ENCODE peak calls at places on chromosome 16, in eight cellular contexts. S, N, G, M, C, X, B and P are unnamed samples.

GRCh38 chr16:64705443-64705842 is 416.4 kb downstream of the CDH11 start:
- DNase-seq in S (no peak), N (no peak), G (no peak), M (no peak), C (no peak), X (no peak), B (no peak), P (no peak)

GRCh38 chr16:68760671-68761275 is 23.7 kb downstream of the CDH1 start:
- DNase-seq in S (no peak), N (no peak), G (peak; percentile 37), M (no peak), C (peak; percentile 51), X (peak; percentile 51), B (peak; percentile 36), P (peak; percentile 67)

GRCh38 chr16:56341656-56342397 is 83.5 kb downstream of the AMFR start:
- DNase-seq in S (no peak), N (no peak), G (peak; percentile 33), M (no peak), C (no peak), X (no peak), B (no peak), P (no peak)

GRCh38 chr16:54165174-54165911 is 121.2 kb downstream of the IRX3 start:
- DNase-seq in S (no peak), N (no peak), G (no peak), M (no peak), C (no peak), X (no peak), B (no peak), P (no peak)

GRCh38 chr16:84922351-84923135 is 88.8 kb downstream of the ZDHHC7 start:
- DNase-seq in S (peak; percentile 21), N (no peak), G (peak; percentile 65), M (no peak), C (peak; percentile 73), X (peak; percentile 12), B (peak; percentile 12), P (no peak)

GRCh38 chr16:22782299-22782698 is 31.7 kb upstream of the HS3ST2 start:
- DNase-seq in S (no peak), N (no peak), G (no peak), M (no peak), C (no peak), X (no peak), B (no peak), P (no peak)

GRCh38 chr16:77212736-77213541 is 13.7 kb downstream of the SYCE1L start:
- DNase-seq in S (no peak), N (peak; percentile 58), G (peak; percentile 79), M (peak; percentile 62), C (peak; percentile 75), X (no peak), B (no peak), P (no peak)

GRCh38 chr16:71811261-71811803 is 2.7 kb upstream of the AP1G1 start:
- DNase-seq in S (no peak), N (no peak), G (no peak), M (no peak), C (no peak), X (no peak), B (no peak), P (no peak)

GRCh38 chr16:27498916-27499658 is 50.6 kb downstream of the GTF3C1 start:
- DNase-seq in S (no peak), N (no peak), G (no peak), M (no peak), C (peak; percentile 54), X (no peak), B (no peak), P (no peak)

GRCh38 chr16:2001456-2002355 is 7.9 kb downstream of the ZNF598 start:
- DNase-seq in S (no peak), N (no peak), G (no peak), M (no peak), C (no peak), X (no peak), B (no peak), P (no peak)

GRCh38 chr16:74657873-74658642 is 8.6 kb downstream of the RFWD3 start:
- DNase-seq in S (no peak), N (no peak), G (no peak), M (no peak), C (no peak), X (no peak), B (no peak), P (no peak)

GRCh38 chr16:69111216-69111615 is 5.8 kb downstream of the HAS3 start:
- DNase-seq in S (no peak), N (no peak), G (no peak), M (no peak), C (no peak), X (no peak), B (no peak), P (no peak)

GRCh38 chr16:91484-91883 is 13.5 kb downstream of the MPG start:
- DNase-seq in S (peak; percentile 66), N (no peak), G (no peak), M (no peak), C (peak; percentile 47), X (peak; percentile 54), B (no peak), P (peak; percentile 76)

GRCh38 chr16:1941924-1942809 is 832 bp downstream of the MSRB1 start:
- DNase-seq in S (no peak), N (no peak), G (peak; percentile 58), M (no peak), C (no peak), X (no peak), B (no peak), P (no peak)

GRCh38 chr16:84501077-84501735 is 3.3 kb downstream of the MEAK7 start:
- DNase-seq in S (no peak), N (no peak), G (no peak), M (peak; percentile 52), C (no peak), X (no peak), B (peak; percentile 17), P (no peak)

GRCh38 chr16:28140788-28141618 is 70.8 kb downstream of the XPO6 start:
- DNase-seq in S (no peak), N (no peak), G (no peak), M (no peak), C (no peak), X (no peak), B (no peak), P (no peak)

GRCh38 chr16:89011909-89012621 is 35.1 kb upstream of the CBFA2T3 start:
- DNase-seq in S (no peak), N (no peak), G (peak; percentile 4), M (no peak), C (no peak), X (no peak), B (no peak), P (no peak)

GRCh38 chr16:11734025-11734652 is 8.5 kb downstream of the TXNDC11 start:
- DNase-seq in S (no peak), N (no peak), G (no peak), M (no peak), C (no peak), X (no peak), B (no peak), P (no peak)

GRCh38 chr16:67268136-67268579 is 11.2 kb upstream of the PLEKHG4 start:
- DNase-seq in S (no peak), N (no peak), G (peak; percentile 60), M (peak; percentile 80), C (no peak), X (no peak), B (peak; percentile 96), P (no peak)

GRCh38 chr16:88408561-88408960 is 25.8 kb downstream of the ZNF469 start:
- DNase-seq in S (no peak), N (no peak), G (no peak), M (no peak), C (no peak), X (no peak), B (no peak), P (no peak)

GRCh38 chr16:12111819-12112218 is 135.3 kb downstream of the SNX29 start:
- DNase-seq in S (no peak), N (no peak), G (no peak), M (no peak), C (no peak), X (no peak), B (no peak), P (no peak)

GRCh38 chr16:72798212-72798611 is 249.7 kb downstream of the ZFHX3 start:
- DNase-seq in S (no peak), N (no peak), G (no peak), M (no peak), C (no peak), X (no peak), B (no peak), P (no peak)

GRCh38 chr16:65274576-65274975 is 152.7 kb upstream of the CDH11 start:
- DNase-seq in S (no peak), N (no peak), G (no peak), M (no peak), C (no peak), X (no peak), B (peak; percentile 38), P (no peak)

GRCh38 chr16:72066747-72067146 is 3.7 kb downstream of the HPR start:
- DNase-seq in S (peak; percentile 3), N (no peak), G (no peak), M (peak; percentile 16), C (peak; percentile 46), X (no peak), B (peak; percentile 6), P (no peak)